ENCODE peak calls at places on chromosomes 1 and 21, in ten cellular contexts. One of them, this sample, is unnamed.

GRCh38 chr1:14959295-14959694 is 194.3 kb upstream of the TMEM51 start:
- DNase-seq in stomach: no peak
- DNase-seq in suprapubic skin: no peak
- DNase-seq in spleen: no peak
- DNase-seq in transverse colon: no peak
- DNase-seq in K562: no peak
- DNase-seq in breast epithelium: no peak
- DNase-seq in Panc1: no peak
- DNase-seq in vagina: no peak
- DNase-seq in prostate gland: no peak
- DNase-seq in this sample: no peak

GRCh38 chr1:223403184-223403815 is 10.1 kb downstream of the CCDC185 start:
- DNase-seq in stomach: no peak
- DNase-seq in suprapubic skin: no peak
- DNase-seq in spleen: no peak
- DNase-seq in transverse colon: no peak
- DNase-seq in K562: no peak
- DNase-seq in breast epithelium: no peak
- DNase-seq in Panc1: no peak
- DNase-seq in vagina: no peak
- DNase-seq in prostate gland: no peak
- DNase-seq in this sample: no peak

GRCh38 chr1:5953386-5953785 is 38.8 kb downstream of the NPHP4 start:
- DNase-seq in stomach: no peak
- DNase-seq in suprapubic skin: peak; percentile 36
- DNase-seq in spleen: no peak
- DNase-seq in transverse colon: no peak
- DNase-seq in K562: no peak
- DNase-seq in breast epithelium: no peak
- DNase-seq in Panc1: no peak
- DNase-seq in vagina: no peak
- DNase-seq in prostate gland: no peak
- DNase-seq in this sample: no peak

GRCh38 chr1:183040600-183040999 is 17.4 kb downstream of the LAMC1 start:
- DNase-seq in stomach: no peak
- DNase-seq in suprapubic skin: no peak
- DNase-seq in spleen: no peak
- DNase-seq in transverse colon: no peak
- DNase-seq in K562: no peak
- DNase-seq in breast epithelium: no peak
- DNase-seq in Panc1: no peak
- DNase-seq in vagina: no peak
- DNase-seq in prostate gland: no peak
- DNase-seq in this sample: no peak

GRCh38 chr21:39799178-39799577 is 54.2 kb downstream of the IGSF5 start:
- DNase-seq in stomach: no peak
- DNase-seq in suprapubic skin: no peak
- DNase-seq in spleen: no peak
- DNase-seq in transverse colon: peak; percentile 7
- DNase-seq in K562: no peak
- DNase-seq in breast epithelium: no peak
- DNase-seq in Panc1: no peak
- DNase-seq in vagina: no peak
- DNase-seq in prostate gland: peak; percentile 80
- DNase-seq in this sample: no peak

GRCh38 chr1:94539496-94539895 is 2.1 kb downstream of the F3 start:
- DNase-seq in stomach: no peak
- DNase-seq in suprapubic skin: no peak
- DNase-seq in spleen: no peak
- DNase-seq in transverse colon: no peak
- DNase-seq in K562: no peak
- DNase-seq in breast epithelium: no peak
- DNase-seq in Panc1: no peak
- DNase-seq in vagina: peak; percentile 84
- DNase-seq in prostate gland: no peak
- DNase-seq in this sample: no peak

GRCh38 chr21:15140321-15141019 is 75.7 kb upstream of the NRIP1 start:
- DNase-seq in stomach: peak; percentile 86
- DNase-seq in suprapubic skin: no peak
- DNase-seq in spleen: no peak
- DNase-seq in transverse colon: peak; percentile 89
- DNase-seq in K562: no peak
- DNase-seq in breast epithelium: no peak
- DNase-seq in Panc1: no peak
- DNase-seq in vagina: no peak
- DNase-seq in prostate gland: no peak
- DNase-seq in this sample: no peak

GRCh38 chr1:70459502-70460225 is 48.6 kb downstream of the CTH start:
- DNase-seq in stomach: no peak
- DNase-seq in suprapubic skin: no peak
- DNase-seq in spleen: no peak
- DNase-seq in transverse colon: no peak
- DNase-seq in K562: no peak
- DNase-seq in breast epithelium: no peak
- DNase-seq in Panc1: no peak
- DNase-seq in vagina: no peak
- DNase-seq in prostate gland: no peak
- DNase-seq in this sample: no peak

GRCh38 chr1:245800901-245801605 is 646.3 kb downstream of the KIF26B start:
- DNase-seq in stomach: no peak
- DNase-seq in suprapubic skin: no peak
- DNase-seq in spleen: no peak
- DNase-seq in transverse colon: no peak
- DNase-seq in K562: no peak
- DNase-seq in breast epithelium: no peak
- DNase-seq in Panc1: no peak
- DNase-seq in vagina: no peak
- DNase-seq in prostate gland: no peak
- DNase-seq in this sample: no peak

GRCh38 chr1:32702599-32703478 is at the start of gene SYNC:
- DNase-seq in stomach: peak; percentile 60
- DNase-seq in suprapubic skin: peak; percentile 84
- DNase-seq in spleen: peak; percentile 78
- DNase-seq in transverse colon: peak; percentile 93
- DNase-seq in K562: peak; percentile 98
- DNase-seq in breast epithelium: no peak
- DNase-seq in Panc1: no peak
- DNase-seq in vagina: no peak
- DNase-seq in prostate gland: no peak
- DNase-seq in this sample: no peak
- H3K27ac ChIP-seq in stomach: peak within 1 kb of the TSS; percentile 33
- H3K27ac ChIP-seq in suprapubic skin: peak within 1 kb of the TSS; percentile 87
- H3K27ac ChIP-seq in spleen: peak within 1 kb of the TSS; percentile 67
- H3K27ac ChIP-seq in transverse colon: peak within 1 kb of the TSS; percentile 92
- H3K27ac ChIP-seq in K562: peak within 1 kb of the TSS; percentile 49
- H3K27ac ChIP-seq in breast epithelium: peak within 1 kb of the TSS; percentile 82
- H3K27ac ChIP-seq in Panc1: peak within 1 kb of the TSS; percentile 64
- H3K27ac ChIP-seq in vagina: peak within 1 kb of the TSS; percentile 91
- H3K27ac ChIP-seq in prostate gland: peak within 1 kb of the TSS; percentile 78
- H3K27ac ChIP-seq in this sample: peak within 1 kb of the TSS; percentile 99

GRCh38 chr1:54222711-54223110 is 22.7 kb downstream of the MRPL37 start:
- DNase-seq in stomach: no peak
- DNase-seq in suprapubic skin: no peak
- DNase-seq in spleen: no peak
- DNase-seq in transverse colon: no peak
- DNase-seq in K562: no peak
- DNase-seq in breast epithelium: no peak
- DNase-seq in Panc1: no peak
- DNase-seq in vagina: no peak
- DNase-seq in prostate gland: no peak
- DNase-seq in this sample: no peak

GRCh38 chr1:54221867-54222484 is 22.0 kb downstream of the MRPL37 start:
- DNase-seq in stomach: no peak
- DNase-seq in suprapubic skin: no peak
- DNase-seq in spleen: peak; percentile 38
- DNase-seq in transverse colon: no peak
- DNase-seq in K562: peak; percentile 49
- DNase-seq in breast epithelium: no peak
- DNase-seq in Panc1: no peak
- DNase-seq in vagina: no peak
- DNase-seq in prostate gland: no peak
- DNase-seq in this sample: no peak

GRCh38 chr1:54224233-54224632 is 24.3 kb downstream of the MRPL37 start:
- DNase-seq in stomach: no peak
- DNase-seq in suprapubic skin: no peak
- DNase-seq in spleen: peak; percentile 45
- DNase-seq in transverse colon: no peak
- DNase-seq in K562: no peak
- DNase-seq in breast epithelium: no peak
- DNase-seq in Panc1: no peak
- DNase-seq in vagina: no peak
- DNase-seq in prostate gland: no peak
- DNase-seq in this sample: no peak

GRCh38 chr1:54225378-54225777 is 25.4 kb downstream of the MRPL37 start:
- DNase-seq in stomach: no peak
- DNase-seq in suprapubic skin: no peak
- DNase-seq in spleen: no peak
- DNase-seq in transverse colon: no peak
- DNase-seq in K562: no peak
- DNase-seq in breast epithelium: no peak
- DNase-seq in Panc1: no peak
- DNase-seq in vagina: no peak
- DNase-seq in prostate gland: no peak
- DNase-seq in this sample: no peak

GRCh38 chr1:54223441-54224202 is 23.7 kb downstream of the MRPL37 start:
- DNase-seq in stomach: no peak
- DNase-seq in suprapubic skin: no peak
- DNase-seq in spleen: peak; percentile 61
- DNase-seq in transverse colon: no peak
- DNase-seq in K562: no peak
- DNase-seq in breast epithelium: no peak
- DNase-seq in Panc1: no peak
- DNase-seq in vagina: no peak
- DNase-seq in prostate gland: no peak
- DNase-seq in this sample: no peak
- TF ChIP-seq POLR2AphosphoS5 in stomach: no peak
- TF ChIP-seq POLR2AphosphoS5 in suprapubic skin: no peak
- TF ChIP-seq POLR2AphosphoS5 in spleen: no peak
- TF ChIP-seq POLR2AphosphoS5 in transverse colon: no peak
- TF ChIP-seq POLR2AphosphoS5 in K562: no peak
- TF ChIP-seq POLR2AphosphoS5 in breast epithelium: no peak
- TF ChIP-seq POLR2AphosphoS5 in Panc1: no peak
- TF ChIP-seq POLR2AphosphoS5 in vagina: no peak
- TF ChIP-seq POLR2AphosphoS5 in prostate gland: no peak
- TF ChIP-seq POLR2AphosphoS5 in this sample: no peak

GRCh38 chr1:171935664-171936063 is 94.4 kb downstream of the DNM3 start:
- DNase-seq in stomach: no peak
- DNase-seq in suprapubic skin: no peak
- DNase-seq in spleen: no peak
- DNase-seq in transverse colon: no peak
- DNase-seq in K562: no peak
- DNase-seq in breast epithelium: no peak
- DNase-seq in Panc1: no peak
- DNase-seq in vagina: no peak
- DNase-seq in prostate gland: no peak
- DNase-seq in this sample: no peak

GRCh38 chr1:171937938-171938337 is 96.6 kb downstream of the DNM3 start:
- DNase-seq in stomach: no peak
- DNase-seq in suprapubic skin: no peak
- DNase-seq in spleen: no peak
- DNase-seq in transverse colon: no peak
- DNase-seq in K562: no peak
- DNase-seq in breast epithelium: no peak
- DNase-seq in Panc1: no peak
- DNase-seq in vagina: no peak
- DNase-seq in prostate gland: no peak
- DNase-seq in this sample: no peak

GRCh38 chr1:171940373-171940772 is 99.1 kb downstream of the DNM3 start:
- DNase-seq in stomach: no peak
- DNase-seq in suprapubic skin: no peak
- DNase-seq in spleen: no peak
- DNase-seq in transverse colon: no peak
- DNase-seq in K562: no peak
- DNase-seq in breast epithelium: no peak
- DNase-seq in Panc1: no peak
- DNase-seq in vagina: no peak
- DNase-seq in prostate gland: no peak
- DNase-seq in this sample: no peak

GRCh38 chr1:171941920-171942319 is 100.6 kb downstream of the DNM3 start:
- DNase-seq in stomach: no peak
- DNase-seq in suprapubic skin: no peak
- DNase-seq in spleen: no peak
- DNase-seq in transverse colon: no peak
- DNase-seq in K562: no peak
- DNase-seq in breast epithelium: no peak
- DNase-seq in Panc1: no peak
- DNase-seq in vagina: no peak
- DNase-seq in prostate gland: no peak
- DNase-seq in this sample: no peak

DNA sequence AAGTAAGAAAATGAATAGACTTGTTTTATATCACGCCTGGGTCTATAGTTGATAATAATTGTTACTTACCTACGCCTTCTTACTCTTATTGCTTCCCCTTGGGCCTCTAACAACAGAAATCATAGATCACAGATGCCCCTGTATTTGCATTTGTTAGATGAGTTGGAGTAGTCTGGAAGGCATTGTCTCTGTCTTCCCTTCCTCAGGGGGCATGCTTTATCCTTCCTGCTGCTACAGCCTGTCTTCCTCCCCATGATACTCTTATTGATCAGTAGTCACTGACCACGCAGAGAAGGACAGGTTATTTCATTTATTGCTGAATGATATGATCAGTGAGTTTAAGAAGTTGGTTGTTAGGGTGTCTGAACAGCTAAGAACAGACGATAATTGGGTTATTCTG is 98.4 kb downstream of the DNM3 start:
- DNase-seq in stomach: no peak
- DNase-seq in suprapubic skin: no peak
- DNase-seq in spleen: no peak
- DNase-seq in transverse colon: no peak
- DNase-seq in K562: no peak
- DNase-seq in breast epithelium: no peak
- DNase-seq in Panc1: no peak
- DNase-seq in vagina: no peak
- DNase-seq in prostate gland: no peak
- DNase-seq in this sample: no peak
- H3K27ac ChIP-seq in stomach: no peak overlapping the region
- H3K27ac ChIP-seq in suprapubic skin: no peak overlapping the region
- H3K27ac ChIP-seq in spleen: no peak overlapping the region
- H3K27ac ChIP-seq in transverse colon: no peak overlapping the region
- H3K27ac ChIP-seq in K562: no peak overlapping the region
- H3K27ac ChIP-seq in breast epithelium: no peak overlapping the region
- H3K27ac ChIP-seq in Panc1: no peak overlapping the region
- H3K27ac ChIP-seq in vagina: no peak overlapping the region
- H3K27ac ChIP-seq in prostate gland: no peak overlapping the region
- H3K27ac ChIP-seq in this sample: no peak overlapping the region

GRCh38 chr1:31434979-31435378 is 22.0 kb downstream of the SERINC2 start:
- DNase-seq in stomach: peak; percentile 24
- DNase-seq in suprapubic skin: peak; percentile 51
- DNase-seq in spleen: peak; percentile 68
- DNase-seq in transverse colon: no peak
- DNase-seq in K562: no peak
- DNase-seq in breast epithelium: peak; percentile 69
- DNase-seq in Panc1: no peak
- DNase-seq in vagina: no peak
- DNase-seq in prostate gland: no peak
- DNase-seq in this sample: no peak
- TF ChIP-seq POLR2AphosphoS5 in stomach: no peak
- TF ChIP-seq POLR2AphosphoS5 in suprapubic skin: no peak
- TF ChIP-seq POLR2AphosphoS5 in spleen: no peak
- TF ChIP-seq POLR2AphosphoS5 in transverse colon: no peak
- TF ChIP-seq POLR2AphosphoS5 in K562: no peak
- TF ChIP-seq POLR2AphosphoS5 in breast epithelium: no peak
- TF ChIP-seq POLR2AphosphoS5 in Panc1: no peak
- TF ChIP-seq POLR2AphosphoS5 in vagina: no peak
- TF ChIP-seq POLR2AphosphoS5 in prostate gland: no peak
- TF ChIP-seq POLR2AphosphoS5 in this sample: no peak

This sample was measured in esophagus muscularis mucosa.